ENCODE peak calls at places on chromosome X, in six cellular contexts. One of them, this sample, is unnamed.
A peak's percentile ranks its signal among the peaks of the same experiment; 100 is the strongest.

GRCh38 chrX:153580700-153581386 is 18.1 kb downstream of the CCNQ start:
- DNase-seq in BE2C: no peak
- DNase-seq in sigmoid colon: no peak
- DNase-seq in HCT116: no peak
- DNase-seq in endodermal cell: peak; percentile 83
- DNase-seq in keratinocyte: no peak
- DNase-seq in this sample: no peak

GRCh38 chrX:22300130-22300529 is 27.4 kb downstream of the CBLL2 start:
- DNase-seq in endodermal cell: no peak
- DNase-seq in keratinocyte: no peak
- DNase-seq in HCT116: peak; percentile 45
- DNase-seq in BE2C: peak; percentile 54
- DNase-seq in sigmoid colon: peak; percentile 65
- DNase-seq in this sample: no peak

GRCh38 chrX:30521440-30522182 is 56.0 kb downstream of the TASL start:
- DNase-seq in HCT116: no peak
- DNase-seq in sigmoid colon: no peak
- DNase-seq in keratinocyte: no peak
- DNase-seq in endodermal cell: no peak
- DNase-seq in BE2C: no peak
- DNase-seq in this sample: no peak

GRCh38 chrX:136779346-136779781 is 1.4 kb downstream of the ARHGEF6 start:
- DNase-seq in keratinocyte: no peak
- DNase-seq in endodermal cell: no peak
- DNase-seq in HCT116: no peak
- DNase-seq in BE2C: no peak
- DNase-seq in sigmoid colon: no peak
- DNase-seq in this sample: no peak

GRCh38 chrX:40008841-40009461 is 88.8 kb downstream of the BCOR start:
- DNase-seq in endodermal cell: peak; percentile 87
- DNase-seq in keratinocyte: no peak
- DNase-seq in BE2C: peak; percentile 82
- DNase-seq in sigmoid colon: peak; percentile 71
- DNase-seq in HCT116: no peak
- DNase-seq in this sample: peak; percentile 29

GRCh38 chrX:45571453-45571852 is 370.8 kb upstream of the DIPK2B start:
- DNase-seq in sigmoid colon: no peak
- DNase-seq in endodermal cell: no peak
- DNase-seq in HCT116: no peak
- DNase-seq in BE2C: no peak
- DNase-seq in keratinocyte: no peak
- DNase-seq in this sample: no peak

GRCh38 chrX:39238017-39238416 is 436.8 kb downstream of the MID1IP1 start:
- DNase-seq in BE2C: no peak
- DNase-seq in keratinocyte: no peak
- DNase-seq in sigmoid colon: no peak
- DNase-seq in endodermal cell: no peak
- DNase-seq in HCT116: no peak
- DNase-seq in this sample: no peak

GRCh38 chrX:73977542-73978169 is 326.3 kb upstream of the ZCCHC13 start:
- DNase-seq in sigmoid colon: no peak
- DNase-seq in keratinocyte: no peak
- DNase-seq in HCT116: no peak
- DNase-seq in BE2C: no peak
- DNase-seq in endodermal cell: peak; percentile 51
- DNase-seq in this sample: no peak

GRCh38 chrX:15194136-15194535 is 75.7 kb downstream of the ASB9 start:
- DNase-seq in endodermal cell: no peak
- DNase-seq in sigmoid colon: no peak
- DNase-seq in HCT116: no peak
- DNase-seq in keratinocyte: no peak
- DNase-seq in BE2C: no peak
- DNase-seq in this sample: no peak

GRCh38 chrX:49930046-49930445 is 7.7 kb downstream of the CLCN5 start:
- DNase-seq in sigmoid colon: no peak
- DNase-seq in HCT116: no peak
- DNase-seq in endodermal cell: no peak
- DNase-seq in BE2C: no peak
- DNase-seq in keratinocyte: no peak
- DNase-seq in this sample: no peak

GRCh38 chrX:45258741-45259402 is 58.2 kb upstream of the DIPK2B start:
- DNase-seq in keratinocyte: no peak
- DNase-seq in sigmoid colon: no peak
- DNase-seq in endodermal cell: no peak
- DNase-seq in HCT116: no peak
- DNase-seq in BE2C: no peak
- DNase-seq in this sample: peak; percentile 42

GRCh38 chrX:70979136-70979762 is 48.4 kb upstream of the SLC7A3 start:
- DNase-seq in HCT116: no peak
- DNase-seq in keratinocyte: no peak
- DNase-seq in sigmoid colon: no peak
- DNase-seq in BE2C: peak; percentile 6
- DNase-seq in endodermal cell: peak; percentile 57
- DNase-seq in this sample: no peak

GRCh38 chrX:136397001-136397400 is 90.7 kb upstream of the BRS3 start:
- DNase-seq in HCT116: no peak
- DNase-seq in sigmoid colon: no peak
- DNase-seq in keratinocyte: no peak
- DNase-seq in BE2C: no peak
- DNase-seq in endodermal cell: peak; percentile 49
- DNase-seq in this sample: no peak

GRCh38 chrX:17859609-17860178 is 1.4 kb downstream of the RAI2 start:
- DNase-seq in keratinocyte: no peak
- DNase-seq in HCT116: no peak
- DNase-seq in BE2C: no peak
- DNase-seq in sigmoid colon: no peak
- DNase-seq in endodermal cell: peak; percentile 62
- DNase-seq in this sample: peak; percentile 15
- H3K4me3 ChIP-seq in keratinocyte: no peak overlapping the region
- H3K4me3 ChIP-seq in HCT116: no peak overlapping the region
- H3K4me3 ChIP-seq in BE2C: no peak overlapping the region
- H3K4me3 ChIP-seq in sigmoid colon: peak overlapping the region; percentile 62
- H3K4me3 ChIP-seq in endodermal cell: peak overlapping the region; percentile 80
- H3K4me3 ChIP-seq in this sample: peak overlapping the region; percentile 4

DNA sequence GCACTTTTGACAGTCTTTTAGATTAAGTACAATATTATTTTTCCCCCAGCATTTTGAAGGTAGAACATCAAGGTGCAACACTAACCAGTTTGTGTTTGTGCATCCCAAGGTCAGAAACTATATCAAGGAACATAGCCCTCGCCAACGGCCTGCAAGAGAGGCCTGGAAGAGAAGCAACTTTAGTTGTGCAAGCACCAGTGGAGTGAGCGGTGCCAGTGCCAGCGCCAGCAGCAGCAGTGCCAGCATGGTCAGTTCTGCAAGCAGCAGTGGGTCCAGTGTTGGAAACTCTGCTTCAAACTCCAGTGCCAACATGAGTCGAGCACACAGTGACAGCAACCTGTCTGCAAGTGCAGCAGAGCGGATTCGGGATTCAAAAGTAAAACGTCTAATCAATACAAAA is 21.7 kb downstream of the FAM199X start:
- DNase-seq in endodermal cell: no peak
- DNase-seq in keratinocyte: no peak
- DNase-seq in BE2C: no peak
- DNase-seq in HCT116: no peak
- DNase-seq in sigmoid colon: no peak
- DNase-seq in this sample: no peak
- H3K36me3 ChIP-seq in endodermal cell: peaks cover 51% of the 10 kb centered on the region
- H3K36me3 ChIP-seq in keratinocyte: no peaks in the 10 kb centered on the region
- H3K36me3 ChIP-seq in BE2C: no peaks in the 10 kb centered on the region
- H3K36me3 ChIP-seq in HCT116: peaks cover 3% of the 10 kb centered on the region
- H3K36me3 ChIP-seq in sigmoid colon: peaks cover 43% of the 10 kb centered on the region
- H3K36me3 ChIP-seq in this sample: peaks cover 9% of the 10 kb centered on the region

DNA sequence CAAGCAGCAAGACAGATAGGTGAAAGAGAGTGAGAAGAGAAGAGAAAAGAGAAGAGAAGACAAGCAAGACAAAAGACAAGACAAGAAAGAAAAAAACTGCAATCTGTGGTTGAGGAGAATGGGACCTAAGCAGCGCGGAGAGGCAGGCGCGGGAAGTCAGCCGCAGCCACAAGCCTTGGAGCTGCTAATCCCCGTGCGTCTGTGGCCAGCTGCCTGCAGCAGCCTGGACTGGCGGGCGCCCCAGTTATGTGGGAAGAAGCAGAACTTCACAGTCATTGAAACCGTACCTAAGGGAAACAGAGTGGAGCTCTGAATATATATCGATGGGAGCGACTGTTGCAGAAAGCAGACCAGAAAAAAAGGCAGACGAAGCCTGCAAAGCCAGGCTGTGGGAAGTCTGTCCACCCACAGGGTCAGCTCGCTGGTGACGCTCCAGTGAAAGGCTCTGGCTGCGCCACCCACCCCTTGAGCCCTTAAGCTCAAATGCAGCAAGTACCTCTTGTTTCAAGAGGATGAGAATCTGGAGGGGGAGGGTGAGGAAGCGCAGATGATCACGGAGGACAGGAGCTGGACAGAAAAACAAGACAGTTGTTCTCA is 24.8 kb downstream of the KCNE5 start:
- DNase-seq in BE2C: no peak
- DNase-seq in keratinocyte: no peak
- DNase-seq in HCT116: no peak
- DNase-seq in sigmoid colon: no peak
- DNase-seq in endodermal cell: peak; percentile 62
- DNase-seq in this sample: no peak
- H3K4me3 ChIP-seq in BE2C: no peak overlapping the region
- H3K4me3 ChIP-seq in keratinocyte: no peak overlapping the region
- H3K4me3 ChIP-seq in HCT116: no peak overlapping the region
- H3K4me3 ChIP-seq in sigmoid colon: no peak overlapping the region
- H3K4me3 ChIP-seq in endodermal cell: no peak overlapping the region
- H3K4me3 ChIP-seq in this sample: no peak overlapping the region

GRCh38 chrX:55593756-55594257 is 29.4 kb upstream of the FOXR2 start:
- DNase-seq in sigmoid colon: no peak
- DNase-seq in HCT116: no peak
- DNase-seq in keratinocyte: no peak
- DNase-seq in BE2C: no peak
- DNase-seq in endodermal cell: no peak
- DNase-seq in this sample: no peak
- H3K36me3 ChIP-seq in sigmoid colon: no peaks in the 10 kb centered on the region
- H3K36me3 ChIP-seq in HCT116: no peaks in the 10 kb centered on the region
- H3K36me3 ChIP-seq in keratinocyte: no peaks in the 10 kb centered on the region
- H3K36me3 ChIP-seq in BE2C: no peaks in the 10 kb centered on the region
- H3K36me3 ChIP-seq in endodermal cell: no peaks in the 10 kb centered on the region
- H3K36me3 ChIP-seq in this sample: no peaks in the 10 kb centered on the region

GRCh38 chrX:17519349-17519748 is 144.3 kb downstream of the NHS start:
- DNase-seq in keratinocyte: no peak
- DNase-seq in endodermal cell: no peak
- DNase-seq in sigmoid colon: peak; percentile 92
- DNase-seq in HCT116: no peak
- DNase-seq in BE2C: no peak
- DNase-seq in this sample: peak; percentile 18
- H3K4me3 ChIP-seq in keratinocyte: no peak overlapping the region
- H3K4me3 ChIP-seq in endodermal cell: no peak overlapping the region
- H3K4me3 ChIP-seq in sigmoid colon: no peak overlapping the region
- H3K4me3 ChIP-seq in HCT116: no peak overlapping the region
- H3K4me3 ChIP-seq in BE2C: no peak overlapping the region
- H3K4me3 ChIP-seq in this sample: no peak overlapping the region